ENCODE peak calls at places on chromosomes 16 and 17, in ten cellular contexts. R is colonic mucosa, F is mammary epithelial cell, Q is heart left ventricle, E is hepatocyte, N is body of pancreas, W is A549, V is K562, L is thyroid gland, B is left ventricle myocardium inferior. D is an unnamed sample.

GRCh38 chr16:17638134-17638533 is 167.4 kb upstream of the XYLT1 start:
- DNase-seq in R (no peak), F (no peak), Q (no peak), E (no peak), N (no peak), W (no peak), V (no peak), L (no peak), B (no peak), D (no peak)

GRCh38 chr16:17591655-17592405 is 121.1 kb upstream of the XYLT1 start:
- DNase-seq in R (no peak), F (peak), Q (no peak), E (no peak), N (no peak), W (no peak), V (no peak), L (no peak), B (no peak), D (no peak)

GRCh38 chr16:70635356-70636016 is 10.9 kb upstream of the IL34 start:
- DNase-seq in R (no peak), F (peak), Q (peak), E (no peak), N (no peak), W (no peak), V (no peak), L (no peak), B (peak), D (no peak)

GRCh38 chr16:64094170-64094960 is 1027.5 kb downstream of the CDH11 start:
- DNase-seq in R (no peak), F (no peak), Q (no peak), E (no peak), N (no peak), W (no peak), V (no peak), L (no peak), B (no peak), D (no peak)

GRCh38 chr16:19137201-19137601 is 23.4 kb downstream of the ITPRIPL2 start:
- DNase-seq in R (no peak), F (no peak), Q (no peak), E (no peak), N (no peak), W (no peak), V (no peak), L (no peak), B (no peak), D (no peak)

GRCh38 chr16:66266436-66267286 is 99.8 kb upstream of the CDH5 start:
- DNase-seq in R (no peak), F (no peak), Q (peak), E (peak), N (peak), W (no peak), V (no peak), L (no peak), B (peak), D (no peak)

GRCh38 chr16:30930160-30930571 is 6.8 kb downstream of the FBXL19 start:
- DNase-seq in R (no peak), F (no peak), Q (no peak), E (no peak), N (no peak), W (no peak), V (no peak), L (no peak), B (no peak), D (no peak)

GRCh38 chr17:60971515-60972369 is 294.1 kb downstream of the BCAS3 start:
- DNase-seq in R (peak), F (peak), Q (no peak), E (peak), N (peak), W (peak), V (peak), L (peak), B (no peak), D (peak)

GRCh38 chr17:2372681-2373080 is 28.2 kb downstream of the MNT start:
- DNase-seq in R (no peak), F (no peak), Q (no peak), E (no peak), N (no peak), W (no peak), V (no peak), L (no peak), B (no peak), D (no peak)

GRCh38 chr16:14036869-14037268 is 34.2 kb upstream of the MRTFB start:
- DNase-seq in R (no peak), F (no peak), Q (no peak), E (no peak), N (no peak), W (no peak), V (no peak), L (no peak), B (no peak), D (no peak)

GRCh38 chr17:48160177-48160967 is 52.8 kb downstream of the SNX11 start:
- DNase-seq in R (peak), F (no peak), Q (no peak), E (peak), N (peak), W (no peak), V (no peak), L (peak), B (no peak), D (no peak)

GRCh38 chr17:78266771-78267170 is 35.3 kb downstream of the TMEM235 start:
- DNase-seq in R (no peak), F (no peak), Q (no peak), E (peak), N (no peak), W (no peak), V (no peak), L (no peak), B (no peak), D (no peak)

GRCh38 chr17:45791935-45792334 is 7.8 kb downstream of the CRHR1 start:
- DNase-seq in R (peak), F (peak), Q (no peak), E (no peak), N (peak), W (no peak), V (no peak), L (peak), B (no peak), D (no peak)

GRCh38 chr16:64983983-64984382 is 137.9 kb downstream of the CDH11 start:
- DNase-seq in R (peak), F (peak), Q (peak), E (peak), N (peak), W (no peak), V (peak), L (no peak), B (no peak), D (peak)

GRCh38 chr17:27808629-27809028 is 8.3 kb upstream of the NOS2 start:
- DNase-seq in R (no peak), F (no peak), Q (no peak), E (no peak), N (no peak), W (no peak), V (no peak), L (no peak), B (no peak), D (no peak)

GRCh38 chr16:56876048-56876447 is 11.0 kb downstream of the SLC12A3 start:
- DNase-seq in R (no peak), F (no peak), Q (no peak), E (no peak), N (no peak), W (no peak), V (no peak), L (no peak), B (no peak), D (no peak)

GRCh38 chr17:54902017-54902416 is 1.4 kb downstream of the TOM1L1 start:
- DNase-seq in R (no peak), F (no peak), Q (no peak), E (no peak), N (no peak), W (no peak), V (no peak), L (no peak), B (no peak), D (no peak)
- H3K27ac ChIP-seq in R (no peak), F (peak), Q (no peak), E (no peak), N (no peak), W (peak), V (no peak), L (no peak), B (no peak), D (no peak)

DNA sequence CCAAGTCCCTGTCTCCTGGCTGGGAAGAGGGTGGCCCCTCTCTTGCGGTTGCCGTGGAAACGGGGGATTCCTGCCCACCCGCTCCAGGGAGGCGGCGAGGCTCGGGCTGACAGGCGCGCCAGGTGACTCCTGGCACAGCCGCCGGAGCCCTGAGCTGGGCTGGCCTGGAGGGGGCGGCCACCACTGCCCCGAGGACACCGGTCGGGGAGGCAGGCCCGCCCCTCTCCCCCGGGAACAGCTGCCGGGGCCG is 71.3 kb downstream of the ABR start:
- DNase-seq in R (no peak), F (peak), Q (no peak), E (peak), N (no peak), W (no peak), V (no peak), L (peak), B (no peak), D (no peak)
- TF ChIP-seq CTCF in R (no peak), F (no peak), Q (no peak), E (no peak), N (no peak), W (no peak), V (no peak), L (no peak), B (peak), D (no peak)

GRCh38 chr16:4661661-4662060 is 31.7 kb upstream of the NUDT16L1 start:
- DNase-seq in R (no peak), F (peak), Q (no peak), E (no peak), N (no peak), W (no peak), V (no peak), L (peak), B (no peak), D (no peak)
- H3K27ac ChIP-seq in R (no peak), F (peak), Q (no peak), E (no peak), N (no peak), W (no peak), V (no peak), L (no peak), B (no peak), D (no peak)

GRCh38 chr16:49558451-49558850 is 184.8 kb downstream of the C16orf78 start:
- DNase-seq in R (no peak), F (no peak), Q (no peak), E (no peak), N (no peak), W (no peak), V (no peak), L (no peak), B (no peak), D (no peak)
- TF ChIP-seq CTCF in R (no peak), F (no peak), Q (no peak), E (no peak), N (no peak), W (no peak), V (no peak), L (no peak), B (no peak), D (no peak)

DNA sequence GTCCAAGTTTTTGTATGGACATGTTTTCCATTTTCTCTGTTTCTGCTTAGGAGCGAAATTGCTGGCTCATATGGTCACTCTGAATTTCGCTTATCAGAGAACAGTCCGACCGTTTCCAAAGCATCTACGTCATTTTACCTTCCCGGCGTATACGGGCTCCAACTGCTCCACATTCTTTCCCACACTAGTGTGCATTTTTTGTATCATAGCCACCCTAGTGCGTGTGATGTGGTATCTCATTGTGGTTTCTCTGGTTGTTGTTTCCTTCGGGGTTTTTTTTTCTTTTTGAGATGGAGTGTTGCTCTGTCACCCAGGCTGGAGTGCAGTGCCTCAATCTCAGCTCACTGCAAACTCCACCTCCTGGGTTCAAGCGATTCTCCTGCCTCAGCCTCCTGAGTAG is 31.0 kb upstream of the BHLHA9 start:
- DNase-seq in R (no peak), F (no peak), Q (no peak), E (no peak), N (no peak), W (no peak), V (no peak), L (no peak), B (no peak), D (peak)
- H3K27ac ChIP-seq in R (no peak), F (no peak), Q (no peak), E (no peak), N (no peak), W (no peak), V (no peak), L (no peak), B (no peak), D (no peak)

GRCh38 chr17:72011561-72011960 is 109.3 kb upstream of the SOX9 start:
- DNase-seq in R (no peak), F (peak), Q (no peak), E (no peak), N (no peak), W (no peak), V (no peak), L (no peak), B (no peak), D (no peak)

GRCh38 chr17:72004011-72004427 is 116.8 kb upstream of the SOX9 start:
- DNase-seq in R (no peak), F (no peak), Q (no peak), E (no peak), N (no peak), W (no peak), V (no peak), L (no peak), B (no peak), D (peak)

GRCh38 chr17:72004476-72005331 is 116.1 kb upstream of the SOX9 start:
- DNase-seq in R (no peak), F (no peak), Q (no peak), E (no peak), N (no peak), W (no peak), V (no peak), L (no peak), B (no peak), D (peak)

GRCh38 chr17:72005332-72006163 is 115.3 kb upstream of the SOX9 start:
- DNase-seq in R (no peak), F (no peak), Q (no peak), E (no peak), N (no peak), W (no peak), V (no peak), L (no peak), B (no peak), D (no peak)

GRCh38 chr17:72008236-72008874 is 112.5 kb upstream of the SOX9 start:
- DNase-seq in R (no peak), F (peak), Q (no peak), E (no peak), N (no peak), W (no peak), V (no peak), L (no peak), B (no peak), D (no peak)
- TF ChIP-seq CTCF in R (no peak), F (no peak), Q (no peak), E (no peak), N (no peak), W (no peak), V (no peak), L (no peak), B (no peak), D (no peak)